ENCODE peak calls at places on chromosome 7, in seven cellular contexts. N, T, H, J, C, Z and F are unnamed samples.

GRCh38 chr7:39272111-39272510 is 294.1 kb upstream of the YAE1 start:
- DNase-seq in J (no peak), T (no peak), C (no peak), N (no peak), Z (no peak), H (no peak), F (no peak)

GRCh38 chr7:131170440-131171105 is 157.1 kb upstream of the MKLN1 start:
- DNase-seq in H (peak), J (no peak), T (no peak), C (no peak), N (no peak), Z (no peak), F (peak)

GRCh38 chr7:51046103-51046466 is 263.4 kb upstream of the GRB10 start:
- DNase-seq in N (no peak), J (no peak), T (peak), H (no peak), C (no peak), Z (no peak), F (no peak)

GRCh38 chr7:38383281-38383680 is 109.8 kb upstream of the TARP start:
- DNase-seq in N (no peak), J (no peak), Z (no peak), T (no peak), H (no peak), C (no peak), F (no peak)

GRCh38 chr7:6656413-6656812 is 19.3 kb downstream of the ZNF316 start:
- DNase-seq in N (no peak), Z (no peak), T (no peak), J (no peak), C (no peak), H (no peak), F (no peak)

GRCh38 chr7:150407588-150408392 is 28.7 kb downstream of the ZNF775 start:
- DNase-seq in H (no peak), T (no peak), Z (no peak), C (no peak), N (no peak), J (no peak), F (no peak)

GRCh38 chr7:23105086-23105643 is 420 bp upstream of the KLHL7 start:
- DNase-seq in Z (peak), T (no peak), N (no peak), J (no peak), H (no peak), C (no peak), F (peak)

GRCh38 chr7:71290382-71290781 is 158.4 kb downstream of the GALNT17 start:
- DNase-seq in N (no peak), J (no peak), H (no peak), C (no peak), T (no peak), Z (no peak), F (no peak)

GRCh38 chr7:77538186-77538907 is 1.3 kb downstream of the PTPN12 start:
- DNase-seq in H (peak), Z (no peak), N (no peak), T (peak), C (peak), J (no peak), F (peak)

GRCh38 chr7:132455306-132455705 is 121.0 kb downstream of the PLXNA4 start:
- DNase-seq in Z (peak), J (peak), T (no peak), N (no peak), H (no peak), C (no peak), F (no peak)

GRCh38 chr7:35748348-35748747 is 52.5 kb upstream of the SEPTIN7 start:
- DNase-seq in H (no peak), Z (no peak), J (no peak), T (no peak), N (no peak), C (no peak), F (peak)

GRCh38 chr7:108430664-108431063 is 25.6 kb downstream of the NRCAM start:
- DNase-seq in H (no peak), J (no peak), Z (no peak), T (no peak), C (no peak), N (no peak), F (no peak)

GRCh38 chr7:135239263-135239662 is 5.6 kb downstream of the STRA8 start:
- DNase-seq in T (no peak), Z (no peak), C (no peak), N (no peak), H (peak), J (no peak), F (no peak)

GRCh38 chr7:41247128-41247865 is 455.6 kb downstream of the INHBA start:
- DNase-seq in Z (no peak), C (no peak), J (no peak), H (no peak), N (no peak), T (peak), F (no peak)

GRCh38 chr7:111138196-111138569 is 47.3 kb downstream of the LRRN3 start:
- DNase-seq in J (peak), N (no peak), C (no peak), H (no peak), T (peak), Z (peak), F (peak)

GRCh38 chr7:117895271-117895670 is 22.0 kb upstream of the CTTNBP2 start:
- DNase-seq in C (no peak), J (no peak), H (no peak), Z (no peak), N (no peak), T (no peak), F (no peak)

GRCh38 chr7:33251261-33251660 is 121.9 kb downstream of the BBS9 start:
- DNase-seq in C (no peak), T (no peak), J (no peak), N (no peak), H (no peak), Z (no peak), F (no peak)

GRCh38 chr7:46764100-46764941 is 817.6 kb downstream of the TNS3 start:
- DNase-seq in T (peak), J (no peak), C (peak), N (no peak), H (no peak), Z (no peak), F (peak)

GRCh38 chr7:146008293-146008692 is 108.3 kb upstream of the CNTNAP2 start:
- DNase-seq in H (no peak), Z (no peak), J (no peak), C (no peak), N (no peak), T (no peak), F (no peak)